ENCODE peak calls at places on chromosome 21, in nine cellular contexts. One of them, this sample, is unnamed. For H3K27me3, the result is how much of the 10 kb centered on the place peaks cover.

GRCh38 chr21:45289655-45290515 is 2.2 kb upstream of the POFUT2 start:
- DNase-seq in colonic mucosa: no peak
- DNase-seq in aorta: no peak
- DNase-seq in Peyer's patch: peak
- DNase-seq in esophagus squamous epithelium: no peak
- DNase-seq in left ventricle myocardium inferior: no peak
- DNase-seq in mammary epithelial cell: no peak
- DNase-seq in brain microvascular endothelial cell: no peak
- DNase-seq in breast epithelium: peak
- DNase-seq in this sample: peak

GRCh38 chr21:9839011-9839661 is 682.2 kb upstream of the TPTE start:
- DNase-seq in esophagus squamous epithelium: no peak
- DNase-seq in breast epithelium: no peak
- DNase-seq in colonic mucosa: no peak
- DNase-seq in brain microvascular endothelial cell: no peak
- DNase-seq in mammary epithelial cell: no peak
- DNase-seq in left ventricle myocardium inferior: peak
- DNase-seq in aorta: peak
- DNase-seq in Peyer's patch: no peak
- DNase-seq in this sample: peak

GRCh38 chr21:45977396-45977795 is 4.2 kb upstream of the COL6A1 start:
- DNase-seq in left ventricle myocardium inferior: peak
- DNase-seq in aorta: peak
- DNase-seq in Peyer's patch: no peak
- DNase-seq in brain microvascular endothelial cell: no peak
- DNase-seq in esophagus squamous epithelium: no peak
- DNase-seq in colonic mucosa: no peak
- DNase-seq in breast epithelium: no peak
- DNase-seq in mammary epithelial cell: no peak
- DNase-seq in this sample: peak

GRCh38 chr21:24868117-24868516 is 739.2 kb downstream of the MRPL39 start:
- DNase-seq in aorta: no peak
- DNase-seq in mammary epithelial cell: no peak
- DNase-seq in esophagus squamous epithelium: no peak
- DNase-seq in colonic mucosa: no peak
- DNase-seq in Peyer's patch: no peak
- DNase-seq in brain microvascular endothelial cell: no peak
- DNase-seq in left ventricle myocardium inferior: no peak
- DNase-seq in breast epithelium: no peak
- DNase-seq in this sample: no peak

GRCh38 chr21:45827881-45828579 is 153.5 kb upstream of the COL6A1 start:
- DNase-seq in mammary epithelial cell: no peak
- DNase-seq in Peyer's patch: no peak
- DNase-seq in aorta: no peak
- DNase-seq in colonic mucosa: no peak
- DNase-seq in esophagus squamous epithelium: no peak
- DNase-seq in brain microvascular endothelial cell: no peak
- DNase-seq in breast epithelium: no peak
- DNase-seq in left ventricle myocardium inferior: no peak
- DNase-seq in this sample: no peak

GRCh38 chr21:45551316-45551715 is 9.1 kb upstream of the SLC19A1 start:
- DNase-seq in aorta: peak
- DNase-seq in colonic mucosa: no peak
- DNase-seq in mammary epithelial cell: peak
- DNase-seq in Peyer's patch: peak
- DNase-seq in esophagus squamous epithelium: no peak
- DNase-seq in left ventricle myocardium inferior: peak
- DNase-seq in brain microvascular endothelial cell: peak
- DNase-seq in breast epithelium: no peak
- DNase-seq in this sample: no peak

GRCh38 chr21:16308269-16308668 is 578.5 kb downstream of the USP25 start:
- DNase-seq in left ventricle myocardium inferior: no peak
- DNase-seq in breast epithelium: no peak
- DNase-seq in mammary epithelial cell: peak
- DNase-seq in esophagus squamous epithelium: no peak
- DNase-seq in brain microvascular endothelial cell: no peak
- DNase-seq in colonic mucosa: no peak
- DNase-seq in aorta: no peak
- DNase-seq in Peyer's patch: no peak
- DNase-seq in this sample: no peak

GRCh38 chr21:40631201-40631600 is 215.8 kb downstream of the DSCAM start:
- DNase-seq in Peyer's patch: no peak
- DNase-seq in esophagus squamous epithelium: no peak
- DNase-seq in colonic mucosa: no peak
- DNase-seq in aorta: no peak
- DNase-seq in brain microvascular endothelial cell: no peak
- DNase-seq in mammary epithelial cell: peak
- DNase-seq in breast epithelium: no peak
- DNase-seq in left ventricle myocardium inferior: no peak
- DNase-seq in this sample: no peak

GRCh38 chr21:37849703-37850102 is 66.6 kb downstream of the KCNJ6 start:
- DNase-seq in brain microvascular endothelial cell: peak
- DNase-seq in colonic mucosa: no peak
- DNase-seq in mammary epithelial cell: peak
- DNase-seq in aorta: no peak
- DNase-seq in breast epithelium: no peak
- DNase-seq in Peyer's patch: no peak
- DNase-seq in esophagus squamous epithelium: no peak
- DNase-seq in left ventricle myocardium inferior: no peak
- DNase-seq in this sample: no peak

GRCh38 chr21:43854773-43855633 is 10.0 kb upstream of the AGPAT3 start:
- DNase-seq in mammary epithelial cell: no peak
- DNase-seq in breast epithelium: no peak
- DNase-seq in Peyer's patch: no peak
- DNase-seq in esophagus squamous epithelium: no peak
- DNase-seq in left ventricle myocardium inferior: no peak
- DNase-seq in aorta: no peak
- DNase-seq in brain microvascular endothelial cell: no peak
- DNase-seq in colonic mucosa: no peak
- DNase-seq in this sample: peak

GRCh38 chr21:15797577-15798363 is 68.0 kb downstream of the USP25 start:
- DNase-seq in aorta: no peak
- DNase-seq in mammary epithelial cell: no peak
- DNase-seq in left ventricle myocardium inferior: no peak
- DNase-seq in esophagus squamous epithelium: no peak
- DNase-seq in brain microvascular endothelial cell: no peak
- DNase-seq in colonic mucosa: no peak
- DNase-seq in Peyer's patch: no peak
- DNase-seq in breast epithelium: no peak
- DNase-seq in this sample: no peak

GRCh38 chr21:45830221-45830640 is 151.3 kb upstream of the COL6A1 start:
- DNase-seq in aorta: no peak
- DNase-seq in colonic mucosa: no peak
- DNase-seq in brain microvascular endothelial cell: no peak
- DNase-seq in esophagus squamous epithelium: no peak
- DNase-seq in mammary epithelial cell: no peak
- DNase-seq in Peyer's patch: no peak
- DNase-seq in breast epithelium: no peak
- DNase-seq in left ventricle myocardium inferior: no peak
- DNase-seq in this sample: no peak

GRCh38 chr21:17045214-17045835 is 467.5 kb upstream of the CXADR start:
- DNase-seq in left ventricle myocardium inferior: no peak
- DNase-seq in colonic mucosa: no peak
- DNase-seq in brain microvascular endothelial cell: peak
- DNase-seq in Peyer's patch: no peak
- DNase-seq in esophagus squamous epithelium: no peak
- DNase-seq in aorta: no peak
- DNase-seq in breast epithelium: no peak
- DNase-seq in mammary epithelial cell: peak
- DNase-seq in this sample: no peak

GRCh38 chr21:31366825-31367224 is 22.8 kb upstream of the TIAM1 start:
- DNase-seq in Peyer's patch: no peak
- DNase-seq in breast epithelium: peak
- DNase-seq in left ventricle myocardium inferior: no peak
- DNase-seq in esophagus squamous epithelium: no peak
- DNase-seq in mammary epithelial cell: peak
- DNase-seq in colonic mucosa: no peak
- DNase-seq in brain microvascular endothelial cell: peak
- DNase-seq in aorta: no peak
- DNase-seq in this sample: no peak

DNA sequence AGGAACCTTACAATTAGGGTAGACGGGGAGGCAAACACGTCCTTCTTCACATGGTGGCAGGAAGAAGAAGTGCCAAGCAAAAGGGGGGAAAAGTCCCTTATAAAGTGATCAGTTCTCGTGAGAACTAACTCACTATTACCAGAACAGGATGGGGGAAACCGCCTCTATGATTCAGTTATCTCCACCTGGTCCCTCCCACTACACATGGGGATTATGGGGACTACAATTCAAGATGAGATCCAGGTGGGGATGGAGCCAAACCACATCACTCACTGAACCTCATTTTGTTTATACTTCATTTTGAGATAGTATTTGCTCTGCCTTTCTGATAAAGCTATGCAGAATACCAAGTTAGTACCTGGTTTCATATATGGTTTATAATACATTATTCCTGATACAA is 26.5 kb downstream of the APP start:
- DNase-seq in left ventricle myocardium inferior: no peak
- DNase-seq in brain microvascular endothelial cell: no peak
- DNase-seq in colonic mucosa: no peak
- DNase-seq in Peyer's patch: no peak
- DNase-seq in mammary epithelial cell: no peak
- DNase-seq in breast epithelium: no peak
- DNase-seq in esophagus squamous epithelium: no peak
- DNase-seq in aorta: no peak
- DNase-seq in this sample: no peak
- H3K27me3 ChIP-seq in left ventricle myocardium inferior: under half
- H3K27me3 ChIP-seq in brain microvascular endothelial cell: under half
- H3K27me3 ChIP-seq in colonic mucosa: under half
- H3K27me3 ChIP-seq in Peyer's patch: under half
- H3K27me3 ChIP-seq in mammary epithelial cell: under half
- H3K27me3 ChIP-seq in breast epithelium: under half
- H3K27me3 ChIP-seq in esophagus squamous epithelium: under half
- H3K27me3 ChIP-seq in aorta: under half
- H3K27me3 ChIP-seq in this sample: under half

GRCh38 chr21:41815652-41816582 is 49.1 kb upstream of the RIPK4 start:
- DNase-seq in mammary epithelial cell: no peak
- DNase-seq in aorta: no peak
- DNase-seq in Peyer's patch: no peak
- DNase-seq in brain microvascular endothelial cell: no peak
- DNase-seq in colonic mucosa: no peak
- DNase-seq in esophagus squamous epithelium: no peak
- DNase-seq in breast epithelium: no peak
- DNase-seq in left ventricle myocardium inferior: no peak
- DNase-seq in this sample: no peak
- H3K27ac ChIP-seq in mammary epithelial cell: no peak
- H3K27ac ChIP-seq in aorta: no peak
- H3K27ac ChIP-seq in Peyer's patch: no peak
- H3K27ac ChIP-seq in brain microvascular endothelial cell: no peak
- H3K27ac ChIP-seq in colonic mucosa: no peak
- H3K27ac ChIP-seq in esophagus squamous epithelium: no peak
- H3K27ac ChIP-seq in breast epithelium: no peak
- H3K27ac ChIP-seq in left ventricle myocardium inferior: no peak
- H3K27ac ChIP-seq in this sample: no peak

GRCh38 chr21:42703936-42704335 is 50.5 kb downstream of the PDE9A start:
- DNase-seq in aorta: no peak
- DNase-seq in brain microvascular endothelial cell: no peak
- DNase-seq in esophagus squamous epithelium: no peak
- DNase-seq in Peyer's patch: no peak
- DNase-seq in mammary epithelial cell: no peak
- DNase-seq in left ventricle myocardium inferior: no peak
- DNase-seq in colonic mucosa: no peak
- DNase-seq in breast epithelium: no peak
- DNase-seq in this sample: no peak
- H3K27me3 ChIP-seq in aorta: under half
- H3K27me3 ChIP-seq in brain microvascular endothelial cell: under half
- H3K27me3 ChIP-seq in esophagus squamous epithelium: under half
- H3K27me3 ChIP-seq in Peyer's patch: under half
- H3K27me3 ChIP-seq in mammary epithelial cell: under half
- H3K27me3 ChIP-seq in left ventricle myocardium inferior: under half
- H3K27me3 ChIP-seq in colonic mucosa: under half
- H3K27me3 ChIP-seq in breast epithelium: under half
- H3K27me3 ChIP-seq in this sample: under half

GRCh38 chr21:34846601-34847112 is 177.9 kb downstream of the CLIC6 start:
- DNase-seq in esophagus squamous epithelium: no peak
- DNase-seq in colonic mucosa: peak
- DNase-seq in breast epithelium: no peak
- DNase-seq in Peyer's patch: no peak
- DNase-seq in aorta: no peak
- DNase-seq in left ventricle myocardium inferior: no peak
- DNase-seq in brain microvascular endothelial cell: peak
- DNase-seq in mammary epithelial cell: peak
- DNase-seq in this sample: no peak

GRCh38 chr21:34845521-34846213 is 176.9 kb downstream of the CLIC6 start:
- DNase-seq in left ventricle myocardium inferior: no peak
- DNase-seq in mammary epithelial cell: peak
- DNase-seq in aorta: no peak
- DNase-seq in breast epithelium: peak
- DNase-seq in colonic mucosa: peak
- DNase-seq in Peyer's patch: no peak
- DNase-seq in brain microvascular endothelial cell: peak
- DNase-seq in esophagus squamous epithelium: no peak
- DNase-seq in this sample: no peak

GRCh38 chr21:34844033-34844923 is 175.5 kb downstream of the CLIC6 start:
- DNase-seq in breast epithelium: no peak
- DNase-seq in colonic mucosa: no peak
- DNase-seq in left ventricle myocardium inferior: peak
- DNase-seq in mammary epithelial cell: peak
- DNase-seq in esophagus squamous epithelium: no peak
- DNase-seq in aorta: peak
- DNase-seq in Peyer's patch: no peak
- DNase-seq in brain microvascular endothelial cell: peak
- DNase-seq in this sample: no peak

GRCh38 chr21:34844924-34845238 is 176.1 kb downstream of the CLIC6 start:
- DNase-seq in colonic mucosa: no peak
- DNase-seq in brain microvascular endothelial cell: no peak
- DNase-seq in left ventricle myocardium inferior: no peak
- DNase-seq in breast epithelium: no peak
- DNase-seq in aorta: no peak
- DNase-seq in mammary epithelial cell: no peak
- DNase-seq in esophagus squamous epithelium: no peak
- DNase-seq in Peyer's patch: no peak
- DNase-seq in this sample: no peak

DNA sequence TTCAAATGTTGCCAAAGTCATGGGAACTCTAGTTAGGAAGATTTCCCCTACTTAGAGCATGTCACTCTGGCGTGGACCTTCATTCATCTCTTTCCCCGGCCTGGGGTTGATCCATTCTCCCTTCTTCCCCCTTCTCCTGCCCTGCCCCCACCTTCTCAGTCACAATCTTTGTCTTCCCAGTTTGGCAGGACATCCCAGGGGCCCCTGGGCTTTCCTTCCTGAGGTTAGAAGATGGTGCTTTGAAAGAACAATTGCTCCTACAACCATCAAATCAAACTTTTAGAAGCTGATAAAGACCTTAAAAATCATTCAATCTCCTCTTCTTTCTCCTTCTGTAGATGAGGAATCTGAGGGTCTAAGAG is 177.4 kb downstream of the CLIC6 start:
- DNase-seq in brain microvascular endothelial cell: no peak
- DNase-seq in esophagus squamous epithelium: no peak
- DNase-seq in Peyer's patch: no peak
- DNase-seq in breast epithelium: no peak
- DNase-seq in colonic mucosa: no peak
- DNase-seq in left ventricle myocardium inferior: no peak
- DNase-seq in mammary epithelial cell: no peak
- DNase-seq in aorta: no peak
- DNase-seq in this sample: no peak
- H3K27ac ChIP-seq in brain microvascular endothelial cell: peak
- H3K27ac ChIP-seq in esophagus squamous epithelium: peak
- H3K27ac ChIP-seq in Peyer's patch: no peak
- H3K27ac ChIP-seq in breast epithelium: peak
- H3K27ac ChIP-seq in colonic mucosa: peak
- H3K27ac ChIP-seq in left ventricle myocardium inferior: peak
- H3K27ac ChIP-seq in mammary epithelial cell: peak
- H3K27ac ChIP-seq in aorta: no peak
- H3K27ac ChIP-seq in this sample: peak

This sample was measured in left lung.